ENCODE peak calls at places on chromosomes 5 and 9, in nine cellular contexts. N, Z, I, X, C, G, B, E and D are unnamed samples.

GRCh38 chr9:132886358-132886725 is 7.6 kb downstream of the SPACA9 start:
- DNase-seq in N (no peak), Z (no peak), I (no peak), X (no peak), C (no peak), G (no peak), B (no peak), E (no peak), D (no peak)

GRCh38 chr9:98142182-98142924 is 23.3 kb upstream of the TRIM14 start:
- DNase-seq in N (no peak), Z (no peak), I (peak; percentile 12), X (no peak), C (no peak), G (peak; percentile 92), B (peak; percentile 94), E (no peak), D (no peak)

GRCh38 chr5:24444439-24444838 is 200.3 kb downstream of the CDH10 start:
- DNase-seq in N (no peak), Z (no peak), I (no peak), X (no peak), C (no peak), G (no peak), B (no peak), E (no peak), D (no peak)

GRCh38 chr5:92372766-92373165 is 989.6 kb upstream of the ARRDC3 start:
- DNase-seq in N (no peak), Z (no peak), I (no peak), X (no peak), C (no peak), G (no peak), B (no peak), E (no peak), D (no peak)

GRCh38 chr9:99433555-99433954 is 211.5 kb downstream of the SEC61B start:
- DNase-seq in N (peak; percentile 67), Z (no peak), I (peak; percentile 11), X (no peak), C (peak; percentile 58), G (no peak), B (no peak), E (no peak), D (peak; percentile 93)

GRCh38 chr9:126119731-126120130 is 206.9 kb upstream of the MVB12B start:
- DNase-seq in N (no peak), Z (no peak), I (no peak), X (no peak), C (no peak), G (no peak), B (no peak), E (no peak), D (no peak)

GRCh38 chr5:159593518-159594073 is 263.3 kb upstream of the IL12B start:
- DNase-seq in N (no peak), Z (no peak), I (no peak), X (no peak), C (no peak), G (no peak), B (no peak), E (no peak), D (no peak)

GRCh38 chr9:111691686-111692329 is 30.4 kb downstream of the GNG10 start:
- DNase-seq in N (no peak), Z (no peak), I (peak; percentile 24), X (no peak), C (peak; percentile 11), G (no peak), B (no peak), E (no peak), D (no peak)

GRCh38 chr9:18061332-18061731 is 412.6 kb upstream of the ADAMTSL1 start:
- DNase-seq in N (no peak), Z (no peak), I (no peak), X (no peak), C (no peak), G (no peak), B (no peak), E (no peak), D (no peak)

GRCh38 chr9:113587471-113588031 is 124.0 kb downstream of the RGS3 start:
- DNase-seq in N (no peak), Z (peak; percentile 75), I (no peak), X (peak; percentile 48), C (peak; percentile 49), G (peak; percentile 66), B (peak; percentile 58), E (peak; percentile 53), D (no peak)
- TF ChIP-seq CTCF in N (no peak), Z (peak; percentile 60), I (no peak), X (peak; percentile 75), C (peak; percentile 61), G (peak; percentile 28), B (no peak), E (peak; percentile 51), D (no peak)

DNA sequence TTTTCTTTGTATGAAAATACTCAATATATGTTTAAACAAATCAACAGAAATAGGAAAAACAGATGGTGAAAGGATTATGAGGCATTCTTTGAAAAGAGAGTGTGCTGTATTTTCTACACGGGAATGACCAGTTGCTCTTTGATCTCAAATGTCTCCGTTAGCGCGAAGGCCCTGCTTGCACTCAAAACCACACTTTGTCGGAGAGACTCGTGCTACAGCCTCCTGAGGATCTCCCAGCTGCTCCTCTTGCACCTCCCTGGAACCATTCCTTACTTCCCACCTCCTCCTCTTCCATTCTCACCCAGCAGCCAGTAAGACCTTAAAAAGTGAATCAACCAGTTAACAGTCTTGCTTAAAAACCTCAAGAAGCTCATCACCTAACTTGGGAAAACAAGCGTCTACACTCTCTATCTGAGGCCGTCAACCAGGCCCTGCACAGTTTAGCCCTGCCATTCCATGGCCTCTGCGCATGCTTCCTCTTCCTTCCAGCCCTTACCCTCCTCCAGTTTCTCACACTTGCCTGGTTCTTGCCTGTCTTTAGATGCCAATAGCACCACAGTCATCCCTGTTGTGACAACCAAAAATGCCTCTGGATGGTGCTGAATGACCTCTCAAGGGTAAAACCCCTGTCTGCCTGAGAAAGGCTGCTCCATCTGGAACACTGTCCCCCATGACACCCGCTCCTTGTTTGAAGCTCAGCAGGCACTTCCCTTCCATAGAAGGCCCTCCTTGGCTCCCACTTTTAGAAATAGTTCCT is 594.7 kb upstream of the WWC1 start:
- DNase-seq in N (no peak), Z (no peak), I (no peak), X (no peak), C (no peak), G (no peak), B (no peak), E (no peak), D (no peak)
- TF ChIP-seq CTCF in N (no peak), Z (no peak), I (no peak), X (no peak), C (no peak), G (no peak), B (no peak), E (no peak), D (no peak)

GRCh38 chr5:151225071-151225470 is 1.2 kb upstream of the CCDC69 start:
- DNase-seq in N (no peak), Z (no peak), I (no peak), X (no peak), C (no peak), G (no peak), B (no peak), E (no peak), D (no peak)

GRCh38 chr5:151222054-151222768 is 1.7 kb downstream of the CCDC69 start:
- DNase-seq in N (no peak), Z (no peak), I (no peak), X (no peak), C (no peak), G (no peak), B (no peak), E (no peak), D (no peak)

GRCh38 chr5:151224372-151224771 is 480 bp upstream of the CCDC69 start:
- DNase-seq in N (no peak), Z (no peak), I (no peak), X (no peak), C (no peak), G (no peak), B (no peak), E (no peak), D (no peak)

GRCh38 chr5:151222769-151223446 is 984 bp downstream of the CCDC69 start:
- DNase-seq in N (no peak), Z (peak; percentile 30), I (no peak), X (no peak), C (peak; percentile 29), G (peak; percentile 67), B (peak; percentile 83), E (peak; percentile 74), D (peak; percentile 79)

GRCh38 chr5:151223447-151224264 is at the start of gene CCDC69:
- DNase-seq in N (no peak), Z (peak; percentile 80), I (peak; percentile 85), X (peak; percentile 76), C (peak; percentile 88), G (peak; percentile 90), B (peak; percentile 84), E (peak; percentile 82), D (peak; percentile 57)
- TF ChIP-seq CTCF in N (no peak), Z (no peak), I (no peak), X (no peak), C (no peak), G (no peak), B (no peak), E (peak; percentile 17), D (no peak)

GRCh38 chr5:923473-923873 is 30.8 kb downstream of the TRIP13 start:
- DNase-seq in N (peak; percentile 21), Z (peak; percentile 88), I (peak; percentile 92), X (peak; percentile 65), C (peak; percentile 92), G (peak; percentile 87), B (peak; percentile 77), E (peak; percentile 72), D (peak; percentile 58)

GRCh38 chr5:927172-928015 is 34.7 kb downstream of the TRIP13 start:
- DNase-seq in N (no peak), Z (no peak), I (no peak), X (no peak), C (no peak), G (peak; percentile 44), B (no peak), E (peak; percentile 17), D (no peak)

GRCh38 chr5:922745-923472 is 30.2 kb downstream of the TRIP13 start:
- DNase-seq in N (no peak), Z (no peak), I (no peak), X (no peak), C (no peak), G (no peak), B (no peak), E (peak; percentile 9), D (no peak)

GRCh38 chr5:929596-929995 is 36.9 kb downstream of the TRIP13 start:
- DNase-seq in N (no peak), Z (no peak), I (no peak), X (no peak), C (no peak), G (no peak), B (no peak), E (no peak), D (no peak)

DNA sequence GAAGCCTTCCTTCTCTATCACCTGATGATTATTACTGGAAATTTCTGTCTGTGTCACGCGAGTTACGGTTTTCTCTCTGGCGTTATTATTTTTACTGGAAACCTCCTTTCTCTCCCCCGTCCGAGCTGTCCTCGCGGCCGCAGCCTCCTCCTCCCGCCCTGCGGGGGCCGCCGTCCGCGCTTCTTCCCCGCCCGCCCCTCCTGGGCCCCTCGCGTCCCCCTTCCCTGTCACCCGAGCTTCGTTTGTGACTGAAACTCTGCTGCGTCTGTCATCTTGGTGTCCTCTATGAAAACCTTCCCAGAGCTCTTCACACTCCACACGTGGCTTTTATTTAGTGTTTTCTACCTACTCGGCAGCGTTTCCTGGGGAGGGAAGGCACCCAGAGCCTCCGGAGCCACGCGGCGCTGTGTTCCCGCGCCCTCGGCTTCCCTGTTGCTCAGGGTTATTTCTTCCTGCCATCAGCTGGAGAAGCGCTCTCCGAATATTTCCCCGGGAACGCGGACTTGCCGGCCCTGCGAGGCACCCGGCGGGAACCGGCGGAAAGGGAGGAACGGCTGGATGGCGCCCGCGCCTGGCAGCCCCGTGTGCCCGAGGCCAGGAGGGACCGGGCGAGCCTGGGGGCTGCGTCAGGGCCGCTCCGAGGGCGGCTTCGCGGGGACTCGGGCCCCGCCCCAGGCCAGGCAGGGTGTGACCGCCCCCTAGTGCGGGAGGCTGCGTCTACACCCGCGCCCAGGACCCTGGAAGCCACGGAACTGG is 33.9 kb downstream of the TRIP13 start:
- DNase-seq in N (no peak), Z (peak; percentile 73), I (no peak), X (no peak), C (peak; percentile 63), G (peak; percentile 53), B (no peak), E (peak; percentile 20), D (no peak)
- TF ChIP-seq CTCF in N (no peak), Z (peak; percentile 46), I (no peak), X (no peak), C (peak; percentile 50), G (peak; percentile 24), B (no peak), E (no peak), D (no peak)